ENCODE peak calls at places on chromosomes 4 and X, in ten cellular contexts. One of them, this sample, is unnamed. For H3K27me3 and H3K4me1, the result is how much of the 10 kb centered on the place peaks cover.

GRCh38 chr4:78710536-78710935 is 65.6 kb upstream of the BMP2K start:
- DNase-seq in endodermal cell: no peak
- DNase-seq in lower lobe of right lung: no peak
- DNase-seq in esophagus squamous epithelium: no peak
- DNase-seq in heart left ventricle: no peak
- DNase-seq in PC-3: peak
- DNase-seq in CD8-positive, alpha-beta T cell: no peak
- DNase-seq in adrenal gland: no peak
- DNase-seq in astrocyte: peak
- DNase-seq in mesendoderm: no peak
- DNase-seq in this sample: no peak

GRCh38 chrX:94961730-94962129 is 1287.7 kb downstream of the FAM133A start:
- DNase-seq in endodermal cell: no peak
- DNase-seq in lower lobe of right lung: no peak
- DNase-seq in esophagus squamous epithelium: no peak
- DNase-seq in heart left ventricle: no peak
- DNase-seq in PC-3: no peak
- DNase-seq in CD8-positive, alpha-beta T cell: no peak
- DNase-seq in adrenal gland: no peak
- DNase-seq in astrocyte: no peak
- DNase-seq in mesendoderm: peak
- DNase-seq in this sample: no peak

GRCh38 chrX:154661200-154661599 is 7.8 kb upstream of the CTAG2 start:
- DNase-seq in endodermal cell: no peak
- DNase-seq in lower lobe of right lung: no peak
- DNase-seq in esophagus squamous epithelium: no peak
- DNase-seq in heart left ventricle: no peak
- DNase-seq in PC-3: no peak
- DNase-seq in CD8-positive, alpha-beta T cell: no peak
- DNase-seq in adrenal gland: no peak
- DNase-seq in astrocyte: no peak
- DNase-seq in mesendoderm: no peak
- DNase-seq in this sample: no peak

GRCh38 chr4:184448828-184449227 is 25.5 kb downstream of the IRF2 start:
- DNase-seq in endodermal cell: no peak
- DNase-seq in lower lobe of right lung: peak
- DNase-seq in esophagus squamous epithelium: no peak
- DNase-seq in heart left ventricle: no peak
- DNase-seq in PC-3: no peak
- DNase-seq in CD8-positive, alpha-beta T cell: no peak
- DNase-seq in adrenal gland: peak
- DNase-seq in astrocyte: peak
- DNase-seq in mesendoderm: no peak
- DNase-seq in this sample: no peak

GRCh38 chrX:131068945-131069719 is 11.0 kb downstream of the ARHGAP36 start:
- DNase-seq in endodermal cell: peak
- DNase-seq in lower lobe of right lung: no peak
- DNase-seq in esophagus squamous epithelium: no peak
- DNase-seq in heart left ventricle: no peak
- DNase-seq in PC-3: peak
- DNase-seq in CD8-positive, alpha-beta T cell: no peak
- DNase-seq in adrenal gland: no peak
- DNase-seq in astrocyte: no peak
- DNase-seq in mesendoderm: peak
- DNase-seq in this sample: no peak

GRCh38 chrX:105126201-105126600 is 94.3 kb downstream of the TEX13A start:
- DNase-seq in endodermal cell: no peak
- DNase-seq in lower lobe of right lung: no peak
- DNase-seq in esophagus squamous epithelium: no peak
- DNase-seq in heart left ventricle: no peak
- DNase-seq in PC-3: peak
- DNase-seq in CD8-positive, alpha-beta T cell: no peak
- DNase-seq in adrenal gland: no peak
- DNase-seq in astrocyte: no peak
- DNase-seq in mesendoderm: no peak
- DNase-seq in this sample: no peak

GRCh38 chr4:159015862-159016261 is 87.0 kb upstream of the RAPGEF2 start:
- DNase-seq in endodermal cell: no peak
- DNase-seq in lower lobe of right lung: no peak
- DNase-seq in esophagus squamous epithelium: no peak
- DNase-seq in heart left ventricle: no peak
- DNase-seq in PC-3: no peak
- DNase-seq in CD8-positive, alpha-beta T cell: no peak
- DNase-seq in adrenal gland: no peak
- DNase-seq in astrocyte: no peak
- DNase-seq in mesendoderm: no peak
- DNase-seq in this sample: no peak

GRCh38 chrX:53374222-53374820 is 48.1 kb downstream of the SMC1A start:
- DNase-seq in endodermal cell: no peak
- DNase-seq in lower lobe of right lung: no peak
- DNase-seq in esophagus squamous epithelium: no peak
- DNase-seq in heart left ventricle: no peak
- DNase-seq in PC-3: no peak
- DNase-seq in CD8-positive, alpha-beta T cell: no peak
- DNase-seq in adrenal gland: no peak
- DNase-seq in astrocyte: peak
- DNase-seq in mesendoderm: peak
- DNase-seq in this sample: no peak

GRCh38 chr4:82044141-82044993 is 329.4 kb downstream of the HNRNPD start:
- DNase-seq in endodermal cell: peak
- DNase-seq in lower lobe of right lung: peak
- DNase-seq in esophagus squamous epithelium: no peak
- DNase-seq in heart left ventricle: peak
- DNase-seq in PC-3: peak
- DNase-seq in CD8-positive, alpha-beta T cell: no peak
- DNase-seq in adrenal gland: peak
- DNase-seq in astrocyte: peak
- DNase-seq in mesendoderm: peak
- DNase-seq in this sample: no peak

GRCh38 chr4:67546971-67547370 is 1.7 kb upstream of the CENPC start:
- DNase-seq in endodermal cell: no peak
- DNase-seq in lower lobe of right lung: no peak
- DNase-seq in esophagus squamous epithelium: no peak
- DNase-seq in heart left ventricle: no peak
- DNase-seq in PC-3: no peak
- DNase-seq in CD8-positive, alpha-beta T cell: no peak
- DNase-seq in adrenal gland: no peak
- DNase-seq in astrocyte: no peak
- DNase-seq in mesendoderm: no peak
- DNase-seq in this sample: no peak

GRCh38 chr4:67615119-67615518 is 56.6 kb downstream of the STAP1 start:
- DNase-seq in endodermal cell: no peak
- DNase-seq in lower lobe of right lung: no peak
- DNase-seq in esophagus squamous epithelium: no peak
- DNase-seq in heart left ventricle: no peak
- DNase-seq in PC-3: no peak
- DNase-seq in CD8-positive, alpha-beta T cell: no peak
- DNase-seq in adrenal gland: no peak
- DNase-seq in astrocyte: no peak
- DNase-seq in mesendoderm: no peak
- DNase-seq in this sample: no peak

GRCh38 chr4:103075435-103075893 is 1.1 kb downstream of the SLC9B2 start:
- DNase-seq in endodermal cell: no peak
- DNase-seq in lower lobe of right lung: no peak
- DNase-seq in esophagus squamous epithelium: no peak
- DNase-seq in heart left ventricle: no peak
- DNase-seq in PC-3: peak
- DNase-seq in CD8-positive, alpha-beta T cell: no peak
- DNase-seq in adrenal gland: no peak
- DNase-seq in astrocyte: peak
- DNase-seq in mesendoderm: no peak
- DNase-seq in this sample: no peak

GRCh38 chr4:26325191-26325590 is 4.4 kb downstream of the RBPJ start:
- DNase-seq in endodermal cell: no peak
- DNase-seq in lower lobe of right lung: no peak
- DNase-seq in esophagus squamous epithelium: no peak
- DNase-seq in heart left ventricle: no peak
- DNase-seq in PC-3: peak
- DNase-seq in CD8-positive, alpha-beta T cell: no peak
- DNase-seq in adrenal gland: no peak
- DNase-seq in astrocyte: peak
- DNase-seq in mesendoderm: peak
- DNase-seq in this sample: peak

GRCh38 chr4:156252300-156253016 is 298.8 kb upstream of the CTSO start:
- DNase-seq in endodermal cell: no peak
- DNase-seq in lower lobe of right lung: no peak
- DNase-seq in esophagus squamous epithelium: no peak
- DNase-seq in heart left ventricle: no peak
- DNase-seq in PC-3: no peak
- DNase-seq in CD8-positive, alpha-beta T cell: no peak
- DNase-seq in adrenal gland: no peak
- DNase-seq in astrocyte: peak
- DNase-seq in mesendoderm: no peak
- DNase-seq in this sample: no peak

GRCh38 chr4:156255608-156256007 is 301.9 kb upstream of the CTSO start:
- DNase-seq in endodermal cell: no peak
- DNase-seq in lower lobe of right lung: no peak
- DNase-seq in esophagus squamous epithelium: no peak
- DNase-seq in heart left ventricle: no peak
- DNase-seq in PC-3: no peak
- DNase-seq in CD8-positive, alpha-beta T cell: no peak
- DNase-seq in adrenal gland: no peak
- DNase-seq in astrocyte: peak
- DNase-seq in mesendoderm: no peak
- DNase-seq in this sample: no peak

GRCh38 chr4:156251373-156252065 is 297.9 kb upstream of the CTSO start:
- DNase-seq in endodermal cell: no peak
- DNase-seq in lower lobe of right lung: no peak
- DNase-seq in esophagus squamous epithelium: no peak
- DNase-seq in heart left ventricle: no peak
- DNase-seq in PC-3: no peak
- DNase-seq in CD8-positive, alpha-beta T cell: no peak
- DNase-seq in adrenal gland: no peak
- DNase-seq in astrocyte: peak
- DNase-seq in mesendoderm: no peak
- DNase-seq in this sample: no peak

DNA sequence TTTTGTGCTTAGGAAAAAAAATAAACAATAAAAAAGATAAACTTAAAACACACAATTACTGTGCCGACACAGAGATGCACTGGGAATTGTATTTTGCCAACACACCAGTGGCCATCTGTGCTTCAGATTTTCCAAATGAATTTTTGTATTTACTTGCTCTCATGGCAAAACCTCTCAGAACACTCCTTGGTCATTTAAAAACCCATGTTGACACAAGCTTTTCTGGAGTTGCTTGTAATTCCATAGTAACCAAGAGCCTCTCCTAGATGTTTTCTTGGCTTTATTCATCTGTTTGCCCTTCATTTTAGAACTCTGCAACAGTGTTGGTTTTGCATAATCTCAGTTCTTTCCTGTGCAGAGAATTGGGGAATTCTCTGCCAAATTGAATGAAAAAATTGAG is 301.5 kb upstream of the CTSO start:
- DNase-seq in endodermal cell: no peak
- DNase-seq in lower lobe of right lung: no peak
- DNase-seq in esophagus squamous epithelium: no peak
- DNase-seq in heart left ventricle: no peak
- DNase-seq in PC-3: no peak
- DNase-seq in CD8-positive, alpha-beta T cell: no peak
- DNase-seq in adrenal gland: no peak
- DNase-seq in astrocyte: no peak
- DNase-seq in mesendoderm: no peak
- DNase-seq in this sample: no peak
- H3K27ac ChIP-seq in endodermal cell: no peak
- H3K27ac ChIP-seq in lower lobe of right lung: peak
- H3K27ac ChIP-seq in esophagus squamous epithelium: no peak
- H3K27ac ChIP-seq in heart left ventricle: no peak
- H3K27ac ChIP-seq in PC-3: no peak
- H3K27ac ChIP-seq in CD8-positive, alpha-beta T cell: no peak
- H3K27ac ChIP-seq in adrenal gland: no peak
- H3K27ac ChIP-seq in astrocyte: no peak
- H3K27ac ChIP-seq in mesendoderm: no peak
- H3K27ac ChIP-seq in this sample: no peak

GRCh38 chr4:186553717-186554116 is 1.6 kb downstream of the MTNR1A start:
- DNase-seq in endodermal cell: peak
- DNase-seq in lower lobe of right lung: no peak
- DNase-seq in esophagus squamous epithelium: no peak
- DNase-seq in heart left ventricle: no peak
- DNase-seq in PC-3: no peak
- DNase-seq in CD8-positive, alpha-beta T cell: no peak
- DNase-seq in adrenal gland: no peak
- DNase-seq in astrocyte: no peak
- DNase-seq in mesendoderm: peak
- DNase-seq in this sample: no peak
- H3K27me3 ChIP-seq in endodermal cell: under half
- H3K27me3 ChIP-seq in lower lobe of right lung: under half
- H3K27me3 ChIP-seq in esophagus squamous epithelium: half or more
- H3K27me3 ChIP-seq in heart left ventricle: under half
- H3K27me3 ChIP-seq in PC-3: under half
- H3K27me3 ChIP-seq in CD8-positive, alpha-beta T cell: under half
- H3K27me3 ChIP-seq in adrenal gland: under half
- H3K27me3 ChIP-seq in astrocyte: under half
- H3K27me3 ChIP-seq in mesendoderm: under half
- H3K27me3 ChIP-seq in this sample: under half

GRCh38 chrX:2697741-2698294 is 6.7 kb downstream of the CD99 start:
- DNase-seq in endodermal cell: no peak
- DNase-seq in lower lobe of right lung: no peak
- DNase-seq in esophagus squamous epithelium: no peak
- DNase-seq in heart left ventricle: no peak
- DNase-seq in PC-3: no peak
- DNase-seq in CD8-positive, alpha-beta T cell: no peak
- DNase-seq in adrenal gland: no peak
- DNase-seq in astrocyte: peak
- DNase-seq in mesendoderm: no peak
- DNase-seq in this sample: no peak
- H3K4me1 ChIP-seq in endodermal cell: under half
- H3K4me1 ChIP-seq in lower lobe of right lung: half or more
- H3K4me1 ChIP-seq in esophagus squamous epithelium: half or more
- H3K4me1 ChIP-seq in heart left ventricle: under half
- H3K4me1 ChIP-seq in PC-3: under half
- H3K4me1 ChIP-seq in CD8-positive, alpha-beta T cell: half or more
- H3K4me1 ChIP-seq in adrenal gland: under half
- H3K4me1 ChIP-seq in astrocyte: under half
- H3K4me1 ChIP-seq in mesendoderm: under half
- H3K4me1 ChIP-seq in this sample: half or more

GRCh38 chr4:86683983-86684382 is 89.9 kb downstream of the PTPN13 start:
- DNase-seq in endodermal cell: no peak
- DNase-seq in lower lobe of right lung: no peak
- DNase-seq in esophagus squamous epithelium: no peak
- DNase-seq in heart left ventricle: no peak
- DNase-seq in PC-3: no peak
- DNase-seq in CD8-positive, alpha-beta T cell: no peak
- DNase-seq in adrenal gland: no peak
- DNase-seq in astrocyte: no peak
- DNase-seq in mesendoderm: no peak
- DNase-seq in this sample: no peak
- H3K27ac ChIP-seq in endodermal cell: no peak
- H3K27ac ChIP-seq in lower lobe of right lung: no peak
- H3K27ac ChIP-seq in esophagus squamous epithelium: no peak
- H3K27ac ChIP-seq in heart left ventricle: no peak
- H3K27ac ChIP-seq in PC-3: no peak
- H3K27ac ChIP-seq in CD8-positive, alpha-beta T cell: no peak
- H3K27ac ChIP-seq in adrenal gland: no peak
- H3K27ac ChIP-seq in astrocyte: no peak
- H3K27ac ChIP-seq in mesendoderm: no peak
- H3K27ac ChIP-seq in this sample: no peak

GRCh38 chrX:72299891-72300630 is 5.7 kb downstream of the CITED1 start:
- DNase-seq in endodermal cell: no peak
- DNase-seq in lower lobe of right lung: no peak
- DNase-seq in esophagus squamous epithelium: no peak
- DNase-seq in heart left ventricle: no peak
- DNase-seq in PC-3: no peak
- DNase-seq in CD8-positive, alpha-beta T cell: no peak
- DNase-seq in adrenal gland: no peak
- DNase-seq in astrocyte: no peak
- DNase-seq in mesendoderm: no peak
- DNase-seq in this sample: no peak
- H3K27me3 ChIP-seq in endodermal cell: under half
- H3K27me3 ChIP-seq in lower lobe of right lung: under half
- H3K27me3 ChIP-seq in esophagus squamous epithelium: under half
- H3K27me3 ChIP-seq in heart left ventricle: under half
- H3K27me3 ChIP-seq in PC-3: under half
- H3K27me3 ChIP-seq in CD8-positive, alpha-beta T cell: under half
- H3K27me3 ChIP-seq in adrenal gland: half or more
- H3K27me3 ChIP-seq in astrocyte: under half
- H3K27me3 ChIP-seq in mesendoderm: under half
- H3K27me3 ChIP-seq in this sample: under half

This sample was measured in CD8-positive, alpha-beta memory T cell.